ENCODE peak calls at places on chromosomes 5 and 9, in six cellular contexts. Z, Q, S, A, F and B are unnamed samples.

GRCh38 chr9:34454571-34455065 is 3.8 kb downstream of the FAM219A start:
- DNase-seq in Z (no peak), Q (peak; percentile 33), S (peak; percentile 85), A (no peak), F (peak; percentile 56), B (no peak)

GRCh38 chr5:174309131-174309845 is 263.8 kb downstream of the NSG2 start:
- DNase-seq in Z (no peak), Q (no peak), S (no peak), A (no peak), F (no peak), B (no peak)

GRCh38 chr9:93091453-93092081 is 4.5 kb upstream of the CARD19 start:
- DNase-seq in Z (no peak), Q (peak; percentile 61), S (peak; percentile 87), A (no peak), F (no peak), B (no peak)

GRCh38 chr9:112890106-112891081 is at the start of gene SLC46A2:
- DNase-seq in Z (no peak), Q (peak; percentile 48), S (peak; percentile 17), A (no peak), F (peak; percentile 27), B (no peak)

GRCh38 chr5:58185397-58186195 is 274.3 kb downstream of the PLK2 start:
- DNase-seq in Z (no peak), Q (no peak), S (peak; percentile 21), A (no peak), F (no peak), B (no peak)

GRCh38 chr9:89491688-89492087 is 6.2 kb downstream of the SEMA4D start:
- DNase-seq in Z (no peak), Q (no peak), S (no peak), A (no peak), F (no peak), B (no peak)

GRCh38 chr9:63817622-63818518 is 1467.1 kb downstream of the FOXD4L5 start:
- DNase-seq in Z (no peak), Q (no peak), S (no peak), A (peak; percentile 77), F (peak; percentile 43), B (peak; percentile 66)

GRCh38 chr5:122067330-122067885 is 10.7 kb downstream of the LOX start:
- DNase-seq in Z (no peak), Q (no peak), S (peak; percentile 36), A (no peak), F (no peak), B (no peak)

GRCh38 chr5:160635678-160636077 is 214.0 kb downstream of the PTTG1 start:
- DNase-seq in Z (no peak), Q (no peak), S (no peak), A (no peak), F (no peak), B (no peak)

GRCh38 chr5:33105521-33105941 is 335.2 kb upstream of the TARS1 start:
- DNase-seq in Z (no peak), Q (peak; percentile 33), S (peak; percentile 40), A (no peak), F (no peak), B (no peak)

GRCh38 chr5:147464211-147464610 is 45.7 kb downstream of the DPYSL3 start:
- DNase-seq in Z (peak; percentile 10), Q (no peak), S (peak; percentile 70), A (no peak), F (no peak), B (no peak)